ENCODE peak calls at places on chromosomes 11 and 22, in five cellular contexts. One of them, this sample, is unnamed.

GRCh38 chr11:25317221-25317620 is 820.4 kb downstream of the LUZP2 start:
- DNase-seq in pancreas: no peak
- DNase-seq in fibroblast of mammary gland: no peak
- DNase-seq in HL-60: no peak
- DNase-seq in stomach: no peak
- DNase-seq in this sample: no peak

GRCh38 chr11:62540804-62541671 is 5.6 kb downstream of the AHNAK start:
- DNase-seq in pancreas: no peak
- DNase-seq in stomach: no peak
- DNase-seq in fibroblast of mammary gland: peak
- DNase-seq in HL-60: no peak
- DNase-seq in this sample: no peak

GRCh38 chr22:36467042-36467810 is 14.2 kb downstream of the TXN2 start:
- DNase-seq in fibroblast of mammary gland: peak
- DNase-seq in pancreas: peak
- DNase-seq in HL-60: no peak
- DNase-seq in stomach: no peak
- DNase-seq in this sample: no peak

GRCh38 chr11:128686045-128686741 is 7.7 kb upstream of the FLI1 start:
- DNase-seq in stomach: no peak
- DNase-seq in HL-60: peak
- DNase-seq in pancreas: no peak
- DNase-seq in fibroblast of mammary gland: no peak
- DNase-seq in this sample: no peak

GRCh38 chr22:31814942-31815341 is 61.1 kb downstream of the DEPDC5 start:
- DNase-seq in fibroblast of mammary gland: no peak
- DNase-seq in pancreas: no peak
- DNase-seq in stomach: no peak
- DNase-seq in HL-60: no peak
- DNase-seq in this sample: no peak

GRCh38 chr22:43263645-43264514 is 76.9 kb upstream of the TTLL12 start:
- DNase-seq in stomach: peak
- DNase-seq in HL-60: peak
- DNase-seq in fibroblast of mammary gland: peak
- DNase-seq in pancreas: peak
- DNase-seq in this sample: no peak

GRCh38 chr11:9169595-9170295 is 78.3 kb upstream of the SCUBE2 start:
- DNase-seq in fibroblast of mammary gland: no peak
- DNase-seq in stomach: no peak
- DNase-seq in pancreas: no peak
- DNase-seq in HL-60: no peak
- DNase-seq in this sample: no peak

GRCh38 chr11:97742717-97743116 is 1278.0 kb upstream of the CNTN5 start:
- DNase-seq in HL-60: no peak
- DNase-seq in stomach: no peak
- DNase-seq in fibroblast of mammary gland: no peak
- DNase-seq in pancreas: no peak
- DNase-seq in this sample: no peak

GRCh38 chr11:123373754-123374621 is 56.1 kb upstream of the GRAMD1B start:
- DNase-seq in HL-60: no peak
- DNase-seq in fibroblast of mammary gland: no peak
- DNase-seq in stomach: no peak
- DNase-seq in pancreas: no peak
- DNase-seq in this sample: no peak

GRCh38 chr11:83191986-83192385 is 1.5 kb upstream of the ANKRD42 start:
- DNase-seq in stomach: no peak
- DNase-seq in pancreas: no peak
- DNase-seq in HL-60: no peak
- DNase-seq in fibroblast of mammary gland: no peak
- DNase-seq in this sample: no peak

GRCh38 chr11:119181677-119182412 is 3.4 kb upstream of the NHERF4 start:
- DNase-seq in stomach: no peak
- DNase-seq in HL-60: peak
- DNase-seq in pancreas: no peak
- DNase-seq in fibroblast of mammary gland: no peak
- DNase-seq in this sample: no peak

GRCh38 chr11:99841885-99842284 is 821.1 kb downstream of the CNTN5 start:
- DNase-seq in fibroblast of mammary gland: no peak
- DNase-seq in pancreas: no peak
- DNase-seq in stomach: no peak
- DNase-seq in HL-60: no peak
- DNase-seq in this sample: no peak

GRCh38 chr22:42294034-42294985 is 23.9 kb upstream of the TCF20 start:
- DNase-seq in fibroblast of mammary gland: peak
- DNase-seq in HL-60: no peak
- DNase-seq in pancreas: peak
- DNase-seq in stomach: peak
- DNase-seq in this sample: peak

GRCh38 chr11:291281-292210 is 2.6 kb downstream of the PGGHG start:
- DNase-seq in HL-60: no peak
- DNase-seq in pancreas: no peak
- DNase-seq in fibroblast of mammary gland: no peak
- DNase-seq in stomach: no peak
- DNase-seq in this sample: no peak

GRCh38 chr11:61472868-61473267 is 35.7 kb upstream of the LRRC10B start:
- DNase-seq in pancreas: no peak
- DNase-seq in fibroblast of mammary gland: peak
- DNase-seq in HL-60: no peak
- DNase-seq in stomach: no peak
- DNase-seq in this sample: peak

GRCh38 chr11:66974724-66975402 is at the start of gene C11orf86:
- DNase-seq in stomach: no peak
- DNase-seq in pancreas: no peak
- DNase-seq in fibroblast of mammary gland: no peak
- DNase-seq in HL-60: no peak
- DNase-seq in this sample: no peak

GRCh38 chr11:15208570-15209222 is 94.0 kb downstream of the INSC start:
- DNase-seq in stomach: peak
- DNase-seq in HL-60: peak
- DNase-seq in pancreas: peak
- DNase-seq in fibroblast of mammary gland: peak
- DNase-seq in this sample: peak

GRCh38 chr11:1323779-1324178 is 14.3 kb upstream of the TOLLIP start:
- DNase-seq in HL-60: peak
- DNase-seq in stomach: no peak
- DNase-seq in fibroblast of mammary gland: no peak
- DNase-seq in pancreas: no peak
- DNase-seq in this sample: no peak

GRCh38 chr11:63829823-63830489 is 9.0 kb upstream of the MARK2 start:
- DNase-seq in stomach: no peak
- DNase-seq in pancreas: no peak
- DNase-seq in fibroblast of mammary gland: peak
- DNase-seq in HL-60: no peak
- DNase-seq in this sample: no peak

DNA sequence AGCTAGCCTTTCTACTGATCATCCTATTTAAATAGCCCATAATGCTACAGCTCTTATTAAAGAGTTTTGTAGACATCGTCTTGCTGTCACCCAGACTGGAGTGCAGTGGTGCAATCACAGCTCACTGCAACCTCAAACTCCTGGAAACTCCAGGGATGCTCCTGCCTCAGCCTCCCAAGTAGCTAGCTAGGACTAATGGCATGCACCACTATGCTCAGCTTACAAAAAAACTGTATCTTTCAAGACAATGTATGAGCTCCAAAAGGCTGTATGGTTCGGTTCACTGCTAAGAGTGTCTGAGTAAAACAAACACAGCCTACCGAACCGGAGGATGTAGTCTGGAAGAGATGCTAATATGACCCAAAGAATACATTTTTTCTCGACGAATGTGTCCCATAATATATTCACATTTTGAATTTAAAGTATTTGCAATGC is 2.6 kb downstream of the TAF1D start:
- DNase-seq in fibroblast of mammary gland: peak
- DNase-seq in HL-60: no peak
- DNase-seq in stomach: no peak
- DNase-seq in pancreas: no peak
- DNase-seq in this sample: no peak
- H3K4me3 ChIP-seq in fibroblast of mammary gland: peak
- H3K4me3 ChIP-seq in HL-60: peak
- H3K4me3 ChIP-seq in stomach: peak
- H3K4me3 ChIP-seq in pancreas: no peak
- H3K4me3 ChIP-seq in this sample: peak

GRCh38 chr11:76656087-76656531 is 14.4 kb downstream of the LRRC32 start:
- DNase-seq in pancreas: no peak
- DNase-seq in HL-60: no peak
- DNase-seq in stomach: no peak
- DNase-seq in fibroblast of mammary gland: no peak
- DNase-seq in this sample: no peak

GRCh38 chr11:76655466-76656086 is 15.0 kb downstream of the LRRC32 start:
- DNase-seq in HL-60: no peak
- DNase-seq in pancreas: no peak
- DNase-seq in fibroblast of mammary gland: no peak
- DNase-seq in stomach: no peak
- DNase-seq in this sample: no peak

GRCh38 chr11:76657139-76657823 is 13.3 kb downstream of the LRRC32 start:
- DNase-seq in pancreas: no peak
- DNase-seq in HL-60: no peak
- DNase-seq in stomach: peak
- DNase-seq in fibroblast of mammary gland: no peak
- DNase-seq in this sample: no peak

GRCh38 chr11:76657824-76658170 is 12.8 kb downstream of the LRRC32 start:
- DNase-seq in stomach: no peak
- DNase-seq in pancreas: no peak
- DNase-seq in fibroblast of mammary gland: no peak
- DNase-seq in HL-60: no peak
- DNase-seq in this sample: no peak

DNA sequence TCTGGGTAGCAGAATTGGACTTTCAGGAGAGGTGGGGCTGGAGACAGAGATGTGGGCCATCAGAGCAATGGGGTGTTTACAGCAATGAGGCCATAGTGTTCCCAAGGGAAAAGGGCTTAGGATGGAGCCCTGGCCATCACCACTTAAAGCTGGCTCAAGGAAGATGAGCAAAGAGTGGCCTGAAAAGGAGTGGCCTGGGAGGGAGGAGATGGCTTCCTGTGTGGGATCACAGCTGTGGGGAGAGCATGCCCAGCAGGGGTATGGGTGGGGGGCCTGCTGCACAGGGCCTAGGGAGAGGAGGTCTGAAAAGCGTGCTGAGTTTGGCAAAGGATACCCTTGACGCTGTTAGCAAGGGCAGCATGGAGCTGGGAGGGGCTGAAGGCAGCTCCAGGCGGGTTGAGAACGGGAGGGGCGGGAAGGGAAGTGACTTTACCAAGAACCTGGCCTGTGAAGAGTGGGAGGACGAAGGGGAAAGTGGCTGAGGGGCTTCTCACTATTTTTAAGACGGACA is 13.9 kb downstream of the LRRC32 start:
- DNase-seq in stomach: peak
- DNase-seq in fibroblast of mammary gland: no peak
- DNase-seq in HL-60: no peak
- DNase-seq in pancreas: no peak
- DNase-seq in this sample: no peak
- H3K4me3 ChIP-seq in stomach: no peak
- H3K4me3 ChIP-seq in fibroblast of mammary gland: no peak
- H3K4me3 ChIP-seq in HL-60: no peak
- H3K4me3 ChIP-seq in pancreas: no peak
- H3K4me3 ChIP-seq in this sample: no peak

GRCh38 chr22:24265734-24266133 is 4.9 kb upstream of the SPECC1L start:
- DNase-seq in stomach: no peak
- DNase-seq in fibroblast of mammary gland: no peak
- DNase-seq in pancreas: no peak
- DNase-seq in HL-60: no peak
- DNase-seq in this sample: no peak

GRCh38 chr22:24271406-24271760 is 752 bp downstream of the SPECC1L start:
- DNase-seq in fibroblast of mammary gland: peak
- DNase-seq in pancreas: no peak
- DNase-seq in HL-60: peak
- DNase-seq in stomach: no peak
- DNase-seq in this sample: no peak

GRCh38 chr22:24270556-24271405 is at the start of gene SPECC1L:
- DNase-seq in fibroblast of mammary gland: peak
- DNase-seq in pancreas: peak
- DNase-seq in HL-60: peak
- DNase-seq in stomach: peak
- DNase-seq in this sample: peak
- H3K4me3 ChIP-seq in fibroblast of mammary gland: peak
- H3K4me3 ChIP-seq in pancreas: peak
- H3K4me3 ChIP-seq in HL-60: peak
- H3K4me3 ChIP-seq in stomach: peak
- H3K4me3 ChIP-seq in this sample: peak

GRCh38 chr11:10679644-10680043 is 13.9 kb downstream of the IRAG1 start:
- DNase-seq in pancreas: no peak
- DNase-seq in HL-60: no peak
- DNase-seq in fibroblast of mammary gland: no peak
- DNase-seq in stomach: no peak
- DNase-seq in this sample: no peak

GRCh38 chr11:10678106-10678505 is 15.4 kb downstream of the IRAG1 start:
- DNase-seq in pancreas: no peak
- DNase-seq in HL-60: no peak
- DNase-seq in fibroblast of mammary gland: no peak
- DNase-seq in stomach: no peak
- DNase-seq in this sample: no peak

GRCh38 chr11:10673476-10674062 is 20.0 kb downstream of the IRAG1 start:
- DNase-seq in fibroblast of mammary gland: no peak
- DNase-seq in pancreas: no peak
- DNase-seq in HL-60: no peak
- DNase-seq in stomach: no peak
- DNase-seq in this sample: no peak

GRCh38 chr11:10674440-10674855 is 19.1 kb downstream of the IRAG1 start:
- DNase-seq in stomach: no peak
- DNase-seq in fibroblast of mammary gland: no peak
- DNase-seq in pancreas: no peak
- DNase-seq in HL-60: no peak
- DNase-seq in this sample: no peak

DNA sequence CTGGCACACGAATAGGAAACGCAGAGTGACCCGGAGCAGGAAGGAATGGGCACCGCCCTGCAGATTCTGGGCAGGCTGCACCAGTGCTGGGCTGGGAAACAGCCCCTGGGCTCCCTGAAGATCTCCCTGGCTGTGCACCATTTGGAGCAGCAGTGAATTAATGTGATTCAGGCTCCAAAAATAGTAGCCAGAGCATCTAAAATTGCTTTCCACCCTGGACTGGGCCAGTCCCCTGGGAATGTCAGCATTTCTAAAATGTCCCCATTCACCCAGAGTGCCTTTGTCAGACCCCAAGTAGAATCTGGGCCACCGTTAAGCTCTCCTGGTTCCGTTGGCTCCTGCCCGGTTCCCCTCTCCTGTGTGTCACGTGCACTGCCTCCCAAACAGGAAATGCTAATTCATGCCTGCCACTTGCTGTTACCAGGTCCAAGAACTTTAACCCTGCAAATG is 18.5 kb downstream of the IRAG1 start:
- DNase-seq in pancreas: no peak
- DNase-seq in HL-60: no peak
- DNase-seq in stomach: no peak
- DNase-seq in fibroblast of mammary gland: no peak
- DNase-seq in this sample: no peak
- H3K4me3 ChIP-seq in pancreas: no peak
- H3K4me3 ChIP-seq in HL-60: no peak
- H3K4me3 ChIP-seq in stomach: peak
- H3K4me3 ChIP-seq in fibroblast of mammary gland: no peak
- H3K4me3 ChIP-seq in this sample: no peak

GRCh38 chr11:44946268-44946667 is 4.4 kb downstream of the TP53I11 start:
- DNase-seq in HL-60: no peak
- DNase-seq in stomach: no peak
- DNase-seq in pancreas: no peak
- DNase-seq in fibroblast of mammary gland: peak
- DNase-seq in this sample: no peak
- H3K4me3 ChIP-seq in HL-60: no peak
- H3K4me3 ChIP-seq in stomach: no peak
- H3K4me3 ChIP-seq in pancreas: no peak
- H3K4me3 ChIP-seq in fibroblast of mammary gland: no peak
- H3K4me3 ChIP-seq in this sample: no peak

GRCh38 chr22:38881997-38882396 is 10.0 kb upstream of the CBX6 start:
- DNase-seq in fibroblast of mammary gland: no peak
- DNase-seq in HL-60: no peak
- DNase-seq in pancreas: no peak
- DNase-seq in stomach: no peak
- DNase-seq in this sample: no peak
- H3K4me3 ChIP-seq in fibroblast of mammary gland: no peak
- H3K4me3 ChIP-seq in HL-60: no peak
- H3K4me3 ChIP-seq in pancreas: no peak
- H3K4me3 ChIP-seq in stomach: no peak
- H3K4me3 ChIP-seq in this sample: no peak